ENCODE peak calls at places on chromosomes 1 and 21, in four cellular contexts. Y is A549, A is endothelial cell of umbilical vein, K is stomach. V is an unnamed sample. For H3K4me1, the result is how much of the 10 kb centered on the place peaks cover.

GRCh38 chr1:12132078-12132477 is 34.7 kb upstream of the TNFRSF1B start:
- DNase-seq in K (no peak), Y (no peak), A (no peak), V (no peak)

GRCh38 chr1:169132512-169133227 is 26.2 kb downstream of the ATP1B1 start:
- DNase-seq in A (no peak), Y (no peak), K (no peak), V (no peak)

GRCh38 chr21:46304437-46304836 is 18.3 kb downstream of the YBEY start:
- DNase-seq in K (no peak), Y (no peak), A (no peak), V (no peak)

GRCh38 chr1:36203027-36203553 is 21.2 kb upstream of the THRAP3 start:
- DNase-seq in A (no peak), Y (no peak), K (no peak), V (no peak)

GRCh38 chr1:118815909-118816308 is 172.2 kb downstream of the TBX15 start:
- DNase-seq in Y (no peak), A (no peak), K (no peak), V (no peak)

GRCh38 chr1:5686195-5686594 is 306.0 kb downstream of the NPHP4 start:
- DNase-seq in Y (peak), K (no peak), A (no peak), V (no peak)

GRCh38 chr1:24996983-24997893 is 67.2 kb upstream of the RUNX3 start:
- DNase-seq in A (no peak), Y (no peak), K (no peak), V (no peak)

GRCh38 chr1:27122652-27123051 is 32.3 kb downstream of the SLC9A1 start:
- DNase-seq in A (peak), K (peak), Y (peak), V (no peak)

GRCh38 chr21:44289381-44290010 is 3.8 kb downstream of the AIRE start:
- DNase-seq in K (no peak), Y (no peak), A (no peak), V (no peak)

GRCh38 chr1:93588206-93588605 is 93.4 kb downstream of the BCAR3 start:
- DNase-seq in Y (no peak), A (peak), K (no peak), V (no peak)

GRCh38 chr1:51750218-51750617 is 128.3 kb downstream of the NRDC start:
- DNase-seq in Y (no peak), K (no peak), A (peak), V (no peak)

GRCh38 chr1:155253797-155254196 is 1.5 kb downstream of the ENTREP3 start:
- DNase-seq in Y (no peak), K (no peak), A (no peak), V (no peak)

GRCh38 chr21:31193761-31194160 is 150.3 kb downstream of the TIAM1 start:
- DNase-seq in A (no peak), Y (no peak), K (no peak), V (peak)

GRCh38 chr21:33019885-33020557 is 5.7 kb upstream of the OLIG2 start:
- DNase-seq in K (no peak), Y (no peak), A (no peak), V (no peak)
- H3K4me1 ChIP-seq in K (under half), Y (under half), A (under half), V (under half)

GRCh38 chr21:33025471-33026298 is at the start of gene OLIG2:
- DNase-seq in A (peak), K (no peak), Y (no peak), V (no peak)
- TF ChIP-seq POLR2A in A (no peak), K (no peak), Y (no peak), V (no peak)

GRCh38 chr1:205809942-205810345 is 3.1 kb downstream of the SLC41A1 start:
- DNase-seq in A (no peak), K (no peak), Y (no peak), V (no peak)
- H3K4me1 ChIP-seq in A (under half), K (half or more), Y (under half), V (under half)

DNA sequence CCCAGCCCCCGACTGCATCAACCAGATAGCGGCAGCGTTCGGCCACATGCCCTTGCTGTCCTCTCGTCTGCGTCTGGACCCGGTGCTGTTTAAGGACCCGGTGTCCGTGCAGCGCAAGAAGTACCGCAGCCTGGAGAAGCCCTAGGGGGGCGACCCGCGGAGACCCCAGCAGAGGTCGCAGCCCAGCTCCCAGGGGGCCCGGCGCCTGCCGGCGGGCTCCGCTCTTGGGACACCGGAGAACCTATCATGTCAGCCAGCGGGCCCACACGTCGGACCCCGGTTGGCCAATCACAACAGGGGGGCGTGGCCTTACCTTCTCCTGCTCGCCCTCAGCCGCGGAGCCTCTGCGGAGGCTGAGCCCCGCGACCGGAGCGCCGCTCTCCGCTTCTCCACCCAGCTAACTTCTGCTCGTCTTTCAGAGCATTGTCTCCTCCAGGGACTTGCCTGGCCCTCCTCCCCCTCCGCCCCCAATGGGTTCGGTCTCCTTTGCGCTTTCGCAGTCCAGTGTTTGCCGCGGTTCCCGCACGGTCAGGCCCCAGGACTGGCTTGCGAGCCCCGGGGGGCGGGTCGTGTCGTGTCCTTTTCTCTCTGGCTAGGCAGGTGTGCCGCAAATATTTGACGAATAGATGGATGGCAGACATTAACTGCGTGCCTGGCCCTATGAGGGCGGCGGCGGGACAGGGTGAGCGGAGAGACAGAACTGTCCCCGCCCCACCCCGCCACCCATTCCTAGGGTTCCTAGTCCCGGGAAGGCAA is 10.5 kb downstream of the SLC30A2 start:
- DNase-seq in A (peak), Y (peak), K (peak), V (peak)
- TF ChIP-seq POLR2A in A (peak), Y (peak), K (no peak), V (no peak)

GRCh38 chr1:21344098-21344749 is 54.0 kb upstream of the ECE1 start:
- DNase-seq in A (no peak), Y (no peak), K (no peak), V (no peak)
- H3K4me1 ChIP-seq in A (under half), Y (under half), K (half or more), V (under half)

GRCh38 chr21:35827004-35827403 is 233.3 kb downstream of the SETD4 start:
- DNase-seq in Y (no peak), K (no peak), A (no peak), V (no peak)

GRCh38 chr21:35828161-35828560 is 232.2 kb downstream of the SETD4 start:
- DNase-seq in A (no peak), Y (no peak), K (no peak), V (no peak)

GRCh38 chr21:35831230-35831629 is 229.1 kb downstream of the SETD4 start:
- DNase-seq in K (no peak), Y (no peak), A (no peak), V (no peak)

GRCh38 chr21:35831791-35832190 is 228.5 kb downstream of the SETD4 start:
- DNase-seq in A (no peak), Y (no peak), K (no peak), V (no peak)

GRCh38 chr21:35829014-35829525 is 231.3 kb downstream of the SETD4 start:
- DNase-seq in A (no peak), Y (no peak), K (no peak), V (no peak)
- TF ChIP-seq POLR2A in A (no peak), Y (no peak), K (no peak), V (no peak)

GRCh38 chr1:53735261-53735660 is 3.7 kb downstream of the GLIS1 start:
- DNase-seq in K (no peak), A (no peak), Y (no peak), V (no peak)
- H3K4me1 ChIP-seq in K (under half), A (under half), Y (under half), V (under half)

GRCh38 chr1:63669151-63669961 is 76.1 kb downstream of the PGM1 start:
- DNase-seq in K (peak), A (no peak), Y (no peak), V (no peak)
- TF ChIP-seq POLR2A in K (no peak), A (no peak), Y (no peak), V (no peak)

V was measured in testis.